ENCODE peak calls at places on chromosomes 11 and 22, in seven cellular contexts. Y is heart left ventricle, V is AG10803, R is heart right ventricle, M is tibial artery, F is AG09309, S is Caco-2. G is an unnamed sample.
A peak's percentile ranks its signal among the peaks of the same experiment; 100 is the strongest.

GRCh38 chr22:20642668-20643179 is 131.2 kb upstream of the SERPIND1 start:
- DNase-seq in Y (no peak), V (no peak), R (no peak), M (no peak), F (no peak), S (no peak), G (no peak)

GRCh38 chr11:120432056-120433018 is 79.2 kb upstream of the GRIK4 start:
- DNase-seq in Y (no peak), V (peak; percentile 99), R (no peak), M (no peak), F (peak; percentile 99), S (no peak), G (peak; percentile 96)

GRCh38 chr11:130449996-130450419 is 1.6 kb downstream of the ADAMTS15 start:
- DNase-seq in Y (peak; percentile 91), V (peak; percentile 39), R (peak; percentile 87), M (peak; percentile 98), F (no peak), S (no peak), G (no peak)

GRCh38 chr11:74169736-74170458 is 905 bp downstream of the C2CD3 start:
- DNase-seq in Y (no peak), V (no peak), R (no peak), M (no peak), F (no peak), S (no peak), G (no peak)

GRCh38 chr11:66510990-66511339 is 530 bp downstream of the BBS1 start:
- DNase-seq in Y (no peak), V (no peak), R (no peak), M (no peak), F (no peak), S (no peak), G (no peak)

GRCh38 chr11:110376711-110377324 is 52.9 kb upstream of the FDX1 start:
- DNase-seq in Y (no peak), V (peak; percentile 84), R (peak; percentile 51), M (no peak), F (peak; percentile 42), S (peak; percentile 95), G (peak; percentile 84)

GRCh38 chr22:48919851-48920589 is 907.7 kb downstream of the BRD1 start:
- DNase-seq in Y (no peak), V (no peak), R (no peak), M (peak; percentile 44), F (no peak), S (no peak), G (no peak)

GRCh38 chr11:83677730-83678129 is 391.6 kb upstream of the CCDC90B start:
- DNase-seq in Y (no peak), V (no peak), R (no peak), M (no peak), F (no peak), S (no peak), G (no peak)

GRCh38 chr22:19477321-19478085 is 1.5 kb downstream of the UFD1 start:
- DNase-seq in Y (no peak), V (peak; percentile 35), R (no peak), M (no peak), F (no peak), S (no peak), G (peak; percentile 14)

GRCh38 chr11:128039140-128040021 is 548.0 kb downstream of the ETS1 start:
- DNase-seq in Y (peak; percentile 74), V (peak; percentile 99), R (peak; percentile 21), M (peak; percentile 87), F (peak; percentile 92), S (no peak), G (peak; percentile 94)

GRCh38 chr11:11072067-11072466 is 214.2 kb upstream of the ZBED5 start:
- DNase-seq in Y (no peak), V (no peak), R (no peak), M (no peak), F (no peak), S (no peak), G (peak; percentile 68)

DNA sequence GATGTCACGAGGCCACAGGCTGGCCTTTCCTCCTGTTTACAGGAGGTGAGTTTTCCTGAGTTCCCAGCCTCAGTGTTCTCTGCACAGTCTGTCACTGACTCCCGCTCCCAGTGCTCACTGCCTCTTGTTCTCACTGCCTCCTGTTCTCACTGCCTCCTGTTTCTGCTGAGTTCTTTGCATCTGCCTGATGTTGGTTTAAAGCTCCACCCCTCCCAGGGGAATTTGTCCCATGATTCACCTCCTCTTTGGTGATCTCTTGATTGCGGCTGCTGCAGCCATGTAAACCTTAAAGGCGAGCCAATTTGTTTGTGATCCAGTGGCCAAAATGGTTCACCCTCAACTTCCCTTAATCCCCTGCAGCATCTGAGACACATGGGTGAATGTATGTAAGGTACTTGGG is 6.0 kb upstream of the TUBA8 start:
- DNase-seq in Y (no peak), V (peak; percentile 35), R (no peak), M (no peak), F (no peak), S (no peak), G (no peak)
- TF ChIP-seq CTCF in Y (no peak), V (no peak), R (no peak), M (no peak), F (no peak), S (no peak), G (no peak)

GRCh38 chr11:69588270-69588669 is 52.7 kb upstream of the CCND1 start:
- DNase-seq in Y (no peak), V (peak; percentile 88), R (no peak), M (no peak), F (peak; percentile 63), S (no peak), G (peak; percentile 61)
- TF ChIP-seq CTCF in Y (no peak), V (peak; percentile 58), R (no peak), M (no peak), F (peak; percentile 51), S (peak; percentile 44), G (peak; percentile 39)

DNA sequence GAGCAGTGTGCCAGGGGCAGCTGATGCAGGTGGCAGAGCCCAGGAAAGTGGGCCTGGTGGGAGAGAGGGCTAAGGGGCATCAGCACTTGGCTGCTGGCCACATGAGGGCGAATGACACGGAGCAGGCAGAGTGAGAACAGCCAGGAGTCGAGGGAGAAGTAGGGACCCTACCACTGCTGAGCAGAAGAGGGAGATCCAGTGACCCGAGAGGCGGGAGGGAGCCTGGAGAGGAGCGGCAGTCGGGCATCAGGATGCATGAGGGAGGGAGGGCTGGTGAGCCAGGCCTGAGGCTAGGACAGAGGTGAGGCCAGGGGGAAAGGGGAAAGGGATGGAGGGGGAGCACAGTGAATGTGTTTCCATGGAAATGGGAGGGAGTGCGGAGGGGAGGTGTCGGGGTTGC is 36.9 kb upstream of the WNT11 start:
- DNase-seq in Y (peak; percentile 47), V (no peak), R (no peak), M (no peak), F (no peak), S (no peak), G (no peak)
- TF ChIP-seq CTCF in Y (no peak), V (no peak), R (no peak), M (no peak), F (no peak), S (no peak), G (no peak)

DNA sequence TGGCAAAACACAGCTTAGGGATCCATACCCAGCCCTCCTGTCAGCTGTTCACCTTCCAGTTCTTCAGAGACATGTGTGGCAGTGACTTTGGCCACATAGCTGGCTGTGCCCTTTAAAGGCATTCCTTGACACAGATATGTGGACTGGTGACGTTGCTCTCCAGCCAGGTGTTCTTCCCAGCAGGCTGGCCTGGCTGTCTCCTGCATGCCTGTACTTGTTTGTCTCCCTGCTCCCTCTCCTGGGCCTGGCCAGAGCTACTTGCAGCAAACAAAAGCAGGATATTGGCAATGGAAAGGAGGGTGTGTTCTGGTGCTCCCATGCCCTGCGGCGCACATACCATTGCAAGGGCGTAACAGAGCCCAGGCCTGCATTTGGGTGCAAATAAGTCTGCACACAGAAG is 38.3 kb downstream of the PIK3IP1 start:
- DNase-seq in Y (no peak), V (no peak), R (peak; percentile 34), M (no peak), F (no peak), S (peak; percentile 82), G (peak; percentile 97)
- TF ChIP-seq CTCF in Y (peak; percentile 38), V (no peak), R (peak; percentile 35), M (no peak), F (no peak), S (peak; percentile 18), G (no peak)

GRCh38 chr11:117316197-117316961 is at the start of gene BACE1:
- DNase-seq in Y (peak; percentile 89), V (peak; percentile 82), R (peak; percentile 83), M (peak; percentile 90), F (peak; percentile 56), S (peak; percentile 94), G (peak; percentile 85)
- TF ChIP-seq CTCF in Y (peak; percentile 68), V (peak; percentile 58), R (peak; percentile 64), M (no peak), F (peak; percentile 72), S (peak; percentile 83), G (no peak)

GRCh38 chr11:32610926-32611325 is 27.3 kb downstream of the EIF3M start:
- DNase-seq in Y (no peak), V (peak; percentile 65), R (no peak), M (no peak), F (no peak), S (no peak), G (no peak)

GRCh38 chr11:32613500-32614151 is 30.0 kb downstream of the EIF3M start:
- DNase-seq in Y (no peak), V (no peak), R (no peak), M (no peak), F (no peak), S (no peak), G (no peak)

GRCh38 chr11:32616903-32617302 is 33.3 kb downstream of the EIF3M start:
- DNase-seq in Y (no peak), V (no peak), R (no peak), M (no peak), F (no peak), S (no peak), G (no peak)

DNA sequence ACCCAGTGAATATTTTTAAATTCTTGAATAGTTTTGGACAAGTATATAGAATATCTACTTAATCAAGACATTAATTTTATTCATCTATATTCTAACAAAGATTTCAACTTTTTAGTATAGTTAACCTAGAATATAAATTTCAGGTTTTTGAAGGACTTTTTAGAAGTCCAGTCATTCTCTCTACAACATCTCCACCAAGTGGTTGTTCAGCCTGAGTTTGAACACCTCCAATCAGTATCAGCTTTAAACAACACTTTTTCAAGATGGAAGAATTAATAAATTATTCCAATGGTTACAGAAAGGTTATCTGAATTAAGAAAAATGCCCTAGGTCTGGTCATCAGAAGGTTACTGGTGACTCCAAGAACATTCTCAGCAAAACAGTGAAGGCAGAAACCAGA is 31.8 kb downstream of the EIF3M start:
- DNase-seq in Y (no peak), V (peak; percentile 3), R (no peak), M (no peak), F (no peak), S (no peak), G (peak; percentile 6)
- TF ChIP-seq CTCF in Y (peak; percentile 36), V (peak; percentile 21), R (peak; percentile 46), M (no peak), F (no peak), S (peak; percentile 29), G (peak; percentile 15)

GRCh38 chr22:41688365-41689211 is at the start of gene SNU13:
- DNase-seq in Y (peak; percentile 95), V (peak; percentile 91), R (peak; percentile 92), M (peak; percentile 95), F (peak; percentile 61), S (peak; percentile 91), G (peak; percentile 92)
- TF ChIP-seq CTCF in Y (peak; percentile 25), V (no peak), R (peak; percentile 15), M (no peak), F (no peak), S (no peak), G (no peak)

GRCh38 chr11:46845740-46846509 is at the start of gene CKAP5:
- DNase-seq in Y (peak; percentile 93), V (peak; percentile 87), R (peak; percentile 89), M (peak; percentile 94), F (peak; percentile 58), S (peak; percentile 93), G (peak; percentile 92)
- TF ChIP-seq CTCF in Y (no peak), V (no peak), R (no peak), M (no peak), F (no peak), S (no peak), G (no peak)

G was measured in MCF 10A.